ENCODE peak calls at places on chromosomes 7 and 10, in seven cellular contexts. G is naive thymus-derived CD4-positive, alpha-beta T cell; Y is SJCRH30; O is IMR-90; D is left lung; M is esophagus squamous epithelium; L is CD4-positive, CD25-positive, alpha-beta regulatory T cell. S is an unnamed sample.

GRCh38 chr10:124560377-124560776 is 98.8 kb downstream of the LHPP start:
- DNase-seq in G (no peak), Y (no peak), O (peak; percentile 62), D (peak; percentile 63), M (no peak), L (no peak), S (peak; percentile 53)

GRCh38 chr7:70406419-70407189 is 725.3 kb upstream of the GALNT17 start:
- DNase-seq in G (no peak), Y (no peak), O (no peak), D (peak; percentile 53), M (no peak), L (no peak), S (no peak)

GRCh38 chr7:123057926-123058325 is 62.4 kb upstream of the TAS2R16 start:
- DNase-seq in G (no peak), Y (no peak), O (no peak), D (no peak), M (no peak), L (no peak), S (no peak)

GRCh38 chr7:111836592-111836991 is 274.3 kb upstream of the IMMP2L start:
- DNase-seq in G (no peak), Y (no peak), O (no peak), D (no peak), M (no peak), L (no peak), S (no peak)

GRCh38 chr7:30980194-30980593 is 16.4 kb downstream of the GHRHR start:
- DNase-seq in G (no peak), Y (no peak), O (no peak), D (no peak), M (no peak), L (no peak), S (no peak)

GRCh38 chr10:54940418-54940817 is 139.4 kb upstream of the PCDH15 start:
- DNase-seq in G (no peak), Y (peak; percentile 1), O (no peak), D (no peak), M (no peak), L (no peak), S (no peak)

GRCh38 chr10:117365612-117366011 is 9.6 kb downstream of the PDZD8 start:
- DNase-seq in G (no peak), Y (no peak), O (no peak), D (no peak), M (no peak), L (no peak), S (no peak)

GRCh38 chr7:41911792-41912191 is 208.9 kb upstream of the INHBA start:
- DNase-seq in G (no peak), Y (no peak), O (peak; percentile 95), D (no peak), M (no peak), L (no peak), S (no peak)

GRCh38 chr7:65968256-65969185 is 13.5 kb downstream of the GUSB start:
- DNase-seq in G (no peak), Y (no peak), O (no peak), D (no peak), M (no peak), L (no peak), S (no peak)

GRCh38 chr10:58477122-58477521 is 35.5 kb upstream of the BICC1 start:
- DNase-seq in G (no peak), Y (no peak), O (peak; percentile 51), D (peak; percentile 29), M (no peak), L (no peak), S (no peak)

GRCh38 chr7:68730871-68731403 is 867.3 kb upstream of the AUTS2 start:
- DNase-seq in G (no peak), Y (no peak), O (no peak), D (no peak), M (no peak), L (no peak), S (no peak)

GRCh38 chr7:139358541-139359365 is 941 bp upstream of the LUC7L2 start:
- DNase-seq in G (peak; percentile 24), Y (peak; percentile 41), O (peak; percentile 33), D (no peak), M (peak; percentile 56), L (peak; percentile 34), S (no peak)

DNA sequence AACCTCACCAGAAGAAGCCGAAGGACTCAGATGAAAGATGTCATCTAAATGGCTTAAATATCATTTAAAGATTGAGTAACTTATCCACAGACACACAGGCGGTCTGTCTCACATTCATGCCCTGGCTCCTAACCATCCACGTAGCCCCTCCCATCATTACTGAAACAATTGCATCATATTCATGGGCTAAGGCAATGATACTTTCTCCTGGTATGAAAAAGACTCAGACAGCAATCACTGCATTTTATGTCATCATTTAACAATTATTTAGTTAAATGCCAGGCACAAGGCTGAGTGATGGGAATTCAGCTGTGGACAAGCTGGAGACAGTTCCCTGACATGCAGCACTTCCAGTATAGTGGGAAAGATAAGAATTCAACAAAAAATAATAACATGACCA is 11.2 kb upstream of the TECTB start:
- DNase-seq in G (no peak), Y (no peak), O (peak; percentile 85), D (no peak), M (no peak), L (no peak), S (no peak)
- H3K27ac ChIP-seq in G (no peak overlapping the region), Y (no peak overlapping the region), O (peak overlapping the region; percentile 57), D (no peak overlapping the region), M (no peak overlapping the region), L (no peak overlapping the region), S (no peak overlapping the region)

DNA sequence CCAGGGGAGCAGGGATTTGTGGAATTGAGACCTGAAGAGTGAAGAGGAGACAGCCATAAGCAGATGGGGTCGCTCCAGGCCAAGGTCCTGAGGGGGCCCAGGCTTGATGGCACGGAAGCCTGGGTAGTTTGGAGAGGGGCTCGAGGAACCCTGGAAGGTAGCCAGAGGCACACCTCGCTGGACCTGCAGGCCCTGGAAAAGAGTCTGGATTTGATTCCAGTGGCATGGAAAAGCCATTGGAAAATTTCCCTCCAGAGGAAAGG is 31.8 kb downstream of the CXCL12 start:
- DNase-seq in G (no peak), Y (no peak), O (no peak), D (no peak), M (no peak), L (no peak), S (no peak)
- H3K27ac ChIP-seq in G (no peak overlapping the region), Y (no peak overlapping the region), O (no peak overlapping the region), D (no peak overlapping the region), M (no peak overlapping the region), L (no peak overlapping the region), S (no peak overlapping the region)

DNA sequence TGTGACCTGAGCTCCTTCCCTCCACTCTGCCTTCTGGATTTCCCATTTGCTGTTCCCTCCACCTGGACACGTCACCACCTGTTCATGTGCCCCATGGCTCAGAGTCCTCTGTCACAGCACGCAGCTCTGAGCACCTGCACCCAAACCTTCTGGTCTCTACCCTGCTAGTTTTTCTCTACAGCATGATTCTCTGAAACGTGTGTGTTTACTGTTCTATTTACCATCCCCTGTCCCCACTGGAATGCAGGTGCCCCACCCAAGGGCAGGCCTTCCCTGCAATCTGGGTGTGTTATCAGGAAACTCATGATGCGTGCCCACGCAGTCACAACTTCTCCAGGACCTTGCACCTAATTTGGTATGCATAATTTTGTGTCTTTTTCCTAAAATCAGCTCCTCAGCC is 284.4 kb upstream of the IGFBP3 start:
- DNase-seq in G (no peak), Y (no peak), O (no peak), D (no peak), M (no peak), L (no peak), S (no peak)
- H3K27ac ChIP-seq in G (no peak overlapping the region), Y (no peak overlapping the region), O (no peak overlapping the region), D (no peak overlapping the region), M (no peak overlapping the region), L (no peak overlapping the region), S (peak overlapping the region; percentile 51)

DNA sequence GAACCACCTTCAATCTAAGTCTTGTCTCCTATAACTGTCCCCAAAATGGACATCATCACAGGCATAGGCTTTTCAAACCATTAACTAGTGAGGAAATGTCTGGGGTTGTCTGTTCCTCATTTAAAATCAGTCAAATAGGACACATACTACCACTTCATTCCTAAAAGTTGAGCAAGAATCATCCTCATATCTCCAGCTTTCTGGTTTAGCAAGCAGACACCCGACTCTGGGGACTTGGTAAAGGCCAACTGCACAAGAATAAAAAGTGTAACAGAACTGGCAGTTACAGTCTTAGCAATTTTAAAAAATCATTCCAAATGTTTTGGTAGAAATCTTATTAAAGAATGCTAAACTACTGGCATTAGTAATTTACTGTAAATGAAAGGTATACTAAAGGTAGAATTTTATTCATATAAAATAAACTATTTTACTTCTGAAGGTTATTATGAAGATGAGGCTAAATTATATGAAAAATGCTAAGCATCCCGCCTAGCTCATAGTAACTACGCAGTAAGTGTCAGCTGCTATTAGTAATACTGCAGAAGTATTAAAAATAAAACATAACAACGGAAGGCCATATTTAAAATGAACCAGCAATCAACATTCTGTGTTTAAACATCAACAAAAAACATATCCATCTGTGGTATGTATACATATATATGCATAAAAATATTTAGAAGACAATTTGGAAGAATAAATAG is 60.8 kb downstream of the ZNF438 start:
- DNase-seq in G (no peak), Y (no peak), O (peak; percentile 31), D (no peak), M (no peak), L (no peak), S (no peak)
- H3K27ac ChIP-seq in G (no peak overlapping the region), Y (no peak overlapping the region), O (no peak overlapping the region), D (no peak overlapping the region), M (no peak overlapping the region), L (no peak overlapping the region), S (peak overlapping the region; percentile 46)

GRCh38 chr10:120713573-120713972 is 137.6 kb upstream of the WDR11 start:
- DNase-seq in G (no peak), Y (no peak), O (no peak), D (no peak), M (no peak), L (no peak), S (no peak)

GRCh38 chr10:120715214-120715613 is 135.9 kb upstream of the WDR11 start:
- DNase-seq in G (no peak), Y (no peak), O (no peak), D (no peak), M (no peak), L (no peak), S (no peak)

DNA sequence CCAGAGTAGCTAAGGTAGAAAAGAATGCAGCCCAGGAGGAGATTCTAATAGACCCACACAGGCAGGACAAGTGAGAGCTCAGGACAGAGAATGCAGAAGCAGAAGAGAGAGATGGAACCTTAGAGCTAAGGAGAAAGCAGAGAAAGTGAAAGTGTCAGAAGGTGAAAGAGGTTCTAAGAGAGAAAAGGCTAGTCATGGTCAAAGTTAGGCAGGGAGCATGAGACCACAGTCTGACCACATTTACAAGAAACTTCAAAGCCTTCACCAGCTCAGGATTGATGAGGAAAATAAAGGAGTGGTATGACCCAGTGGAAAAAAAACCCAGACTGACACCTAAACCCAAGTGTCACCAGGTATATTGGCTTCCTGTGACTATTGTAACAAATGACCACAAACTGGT is 131.8 kb upstream of the WDR11 start:
- DNase-seq in G (no peak), Y (no peak), O (no peak), D (no peak), M (no peak), L (no peak), S (no peak)
- H3K27ac ChIP-seq in G (no peak overlapping the region), Y (no peak overlapping the region), O (no peak overlapping the region), D (no peak overlapping the region), M (no peak overlapping the region), L (no peak overlapping the region), S (no peak overlapping the region)

GRCh38 chr7:131493081-131493480 is 63.3 kb downstream of the PODXL start:
- DNase-seq in G (no peak), Y (no peak), O (no peak), D (no peak), M (no peak), L (no peak), S (no peak)
- H3K27ac ChIP-seq in G (no peak overlapping the region), Y (no peak overlapping the region), O (no peak overlapping the region), D (no peak overlapping the region), M (no peak overlapping the region), L (no peak overlapping the region), S (no peak overlapping the region)